ENCODE peak calls at places on chromosome X, in ten cellular contexts. O is lower leg skin, U is dorsolateral prefrontal cortex, D is mucosa of descending colon, I is fibroblast of the aortic adventitia, V is GM12878, W is bronchial epithelial cell, Z is keratinocyte, A is SK-N-SH, P is A549. B is an unnamed sample.

GRCh38 chrX:18220786-18221185 is at the start of gene BEND2:
- DNase-seq in O (no peak), U (no peak), D (no peak), I (no peak), V (no peak), W (no peak), Z (no peak), A (no peak), P (no peak), B (no peak)

GRCh38 chrX:11499076-11500044 is 166.4 kb downstream of the ARHGAP6 start:
- DNase-seq in O (no peak), U (no peak), D (no peak), I (peak), V (no peak), W (no peak), Z (no peak), A (no peak), P (no peak), B (peak)

GRCh38 chrX:97234471-97235097 is 350.9 kb downstream of the RPA4 start:
- DNase-seq in O (no peak), U (no peak), D (no peak), I (no peak), V (peak), W (no peak), Z (no peak), A (no peak), P (no peak), B (no peak)

GRCh38 chrX:123859828-123860505 is at the start of gene XIAP:
- DNase-seq in O (peak), U (peak), D (peak), I (peak), V (peak), W (peak), Z (peak), A (peak), P (peak), B (peak)

GRCh38 chrX:97846718-97847237 is 963.1 kb downstream of the RPA4 start:
- DNase-seq in O (no peak), U (no peak), D (peak), I (no peak), V (no peak), W (no peak), Z (no peak), A (peak), P (no peak), B (no peak)

GRCh38 chrX:32126997-32127396 is 1055.2 kb upstream of the FTHL17 start:
- DNase-seq in O (no peak), U (no peak), D (no peak), I (no peak), V (no peak), W (no peak), Z (no peak), A (no peak), P (no peak), B (no peak)

GRCh38 chrX:36957425-36958328 is 50.5 kb upstream of the FAM47C start:
- DNase-seq in O (no peak), U (no peak), D (peak), I (no peak), V (no peak), W (no peak), Z (no peak), A (peak), P (peak), B (no peak)

GRCh38 chrX:123184858-123185251 is 777 bp downstream of the GRIA3 start:
- DNase-seq in O (no peak), U (no peak), D (peak), I (peak), V (no peak), W (no peak), Z (no peak), A (peak), P (no peak), B (no peak)

GRCh38 chrX:101385795-101386541 is at the start of gene BTK:
- DNase-seq in O (no peak), U (no peak), D (no peak), I (no peak), V (peak), W (no peak), Z (no peak), A (no peak), P (no peak), B (no peak)

GRCh38 chrX:64977051-64977450 is 801 bp upstream of the ZC4H2 start:
- DNase-seq in O (no peak), U (no peak), D (no peak), I (no peak), V (no peak), W (peak), Z (no peak), A (no peak), P (no peak), B (no peak)

GRCh38 chrX:109635151-109635550 is 10.2 kb upstream of the KCNE5 start:
- DNase-seq in O (no peak), U (no peak), D (no peak), I (peak), V (no peak), W (peak), Z (no peak), A (peak), P (peak), B (peak)

GRCh38 chrX:136193771-136194170 is 46.4 kb downstream of the FHL1 start:
- DNase-seq in O (no peak), U (no peak), D (no peak), I (no peak), V (no peak), W (no peak), Z (no peak), A (no peak), P (no peak), B (no peak)

GRCh38 chrX:37755073-37755472 is 24.8 kb upstream of the CYBB start:
- DNase-seq in O (no peak), U (no peak), D (no peak), I (no peak), V (peak), W (no peak), Z (no peak), A (no peak), P (no peak), B (no peak)

GRCh38 chrX:33339219-33339618 is 127.9 kb upstream of the DMD start:
- DNase-seq in O (no peak), U (no peak), D (no peak), I (peak), V (no peak), W (peak), Z (no peak), A (no peak), P (no peak), B (peak)

GRCh38 chrX:104343408-104344129 is 88.8 kb upstream of the ESX1 start:
- DNase-seq in O (no peak), U (no peak), D (no peak), I (peak), V (peak), W (peak), Z (no peak), A (peak), P (peak), B (peak)

GRCh38 chrX:43940811-43941210 is 32.4 kb downstream of the NDP start:
- DNase-seq in O (no peak), U (no peak), D (no peak), I (peak), V (no peak), W (peak), Z (no peak), A (no peak), P (peak), B (peak)

GRCh38 chrX:47361538-47362511 is 8.6 kb upstream of the ZNF157 start:
- DNase-seq in O (peak), U (peak), D (peak), I (peak), V (peak), W (peak), Z (no peak), A (peak), P (peak), B (peak)
- TF ChIP-seq CTCF in O (no peak), U (no peak), D (no peak), I (no peak), V (peak), W (no peak), Z (no peak), A (peak), P (no peak), B (no peak)

DNA sequence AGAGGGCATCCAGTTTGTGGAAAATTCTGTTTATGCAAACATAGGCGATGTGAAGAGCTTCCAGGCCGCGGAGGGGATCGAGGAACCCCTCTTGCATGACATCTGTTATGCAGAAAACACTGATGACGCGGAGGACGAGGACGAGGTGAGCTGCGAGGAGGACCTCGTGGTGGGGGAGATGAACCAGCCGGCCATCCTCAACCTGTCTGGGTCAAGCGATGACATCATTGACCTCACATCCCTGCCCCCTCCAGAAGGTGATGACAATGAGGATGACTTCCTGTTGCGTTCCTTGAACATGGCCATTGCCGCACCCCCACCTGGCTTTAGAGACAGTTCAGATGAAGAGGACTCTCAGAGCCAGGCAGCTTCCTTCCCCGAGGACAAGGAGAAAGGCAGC is 74.6 kb upstream of the PRPS2 start:
- DNase-seq in O (no peak), U (no peak), D (no peak), I (no peak), V (no peak), W (no peak), Z (no peak), A (no peak), P (no peak), B (no peak)
- H3K4me3 ChIP-seq in O (no peak), U (no peak), D (no peak), I (no peak), V (no peak), W (no peak), Z (no peak), A (no peak), P (no peak), B (no peak)

DNA sequence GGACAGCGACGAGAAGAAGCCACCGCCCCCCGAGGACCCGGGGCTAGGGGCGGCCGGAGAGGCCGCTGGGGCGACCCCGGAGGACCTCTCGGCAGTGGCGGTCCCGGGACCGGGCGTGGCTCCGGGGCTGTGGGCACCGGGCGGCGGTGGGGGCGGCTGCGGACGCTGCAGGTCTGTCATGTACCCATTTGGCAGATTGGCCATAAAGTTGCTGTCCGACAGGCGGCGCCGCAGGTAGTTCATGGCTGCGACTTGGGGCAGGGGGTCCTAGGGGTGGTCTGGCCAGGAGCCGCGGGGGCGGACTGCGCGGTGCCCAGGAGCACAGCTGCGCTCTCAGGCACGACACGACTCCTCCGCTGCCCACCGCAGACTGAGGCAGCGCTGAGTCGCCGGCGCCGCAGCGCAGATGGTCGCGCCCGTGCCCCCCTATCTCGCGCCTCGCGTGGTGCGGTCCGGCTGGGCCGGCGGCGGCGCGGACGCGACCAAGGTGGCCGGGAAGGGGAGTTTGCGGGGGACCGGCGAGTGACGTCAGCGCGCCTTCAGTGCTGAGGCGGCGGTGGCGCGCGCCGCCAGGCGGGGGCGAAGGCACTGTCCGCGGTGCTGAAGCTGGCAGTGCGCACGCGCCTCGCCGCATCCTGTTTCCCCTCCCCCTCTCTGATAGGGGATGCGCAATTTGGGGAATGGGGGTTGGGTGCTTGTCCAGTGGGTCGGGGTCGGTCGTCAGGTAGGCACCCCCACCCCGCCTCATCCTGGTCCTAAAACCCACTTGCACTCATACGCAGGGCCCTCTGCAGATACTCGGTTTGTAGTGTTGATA is at the start of gene SYN1:
- DNase-seq in O (peak), U (peak), D (peak), I (peak), V (no peak), W (peak), Z (no peak), A (peak), P (peak), B (peak)
- TF ChIP-seq CTCF in O (no peak), U (peak), D (no peak), I (no peak), V (peak), W (peak), Z (no peak), A (peak), P (no peak), B (no peak)

GRCh38 chrX:46811101-46811500 is 25.7 kb upstream of the RP2 start:
- DNase-seq in O (no peak), U (no peak), D (no peak), I (peak), V (no peak), W (no peak), Z (no peak), A (no peak), P (no peak), B (peak)

GRCh38 chrX:46803140-46803539 is 33.7 kb upstream of the RP2 start:
- DNase-seq in O (peak), U (no peak), D (no peak), I (peak), V (no peak), W (no peak), Z (no peak), A (no peak), P (peak), B (no peak)

DNA sequence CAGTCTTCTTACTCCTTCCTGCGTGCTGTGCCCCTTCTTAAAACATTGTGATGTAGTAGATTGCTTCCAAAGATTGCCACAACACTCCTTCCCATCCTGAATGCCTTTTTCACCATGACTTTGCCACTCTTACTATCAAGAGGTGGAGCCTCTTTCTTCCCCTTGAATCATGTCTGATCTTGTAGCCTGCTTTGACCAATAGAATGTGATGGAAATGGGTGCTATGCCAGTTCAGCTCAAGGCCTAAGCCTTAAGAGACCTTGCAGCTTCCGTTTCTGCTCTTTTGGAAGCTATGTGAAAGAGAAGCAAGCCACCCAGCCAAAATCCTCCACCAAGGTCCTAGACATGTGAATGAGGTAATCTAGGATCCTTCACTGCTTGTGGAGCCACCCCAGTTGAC is 31.6 kb upstream of the RP2 start:
- DNase-seq in O (peak), U (no peak), D (no peak), I (peak), V (no peak), W (peak), Z (no peak), A (no peak), P (no peak), B (no peak)
- H3K4me3 ChIP-seq in O (no peak), U (no peak), D (no peak), I (no peak), V (no peak), W (no peak), Z (no peak), A (no peak), P (no peak), B (no peak)

GRCh38 chrX:79524642-79525041 is 157.5 kb upstream of the ITM2A start:
- DNase-seq in O (no peak), U (no peak), D (no peak), I (no peak), V (no peak), W (peak), Z (no peak), A (no peak), P (peak), B (peak)
- TF ChIP-seq CTCF in O (no peak), U (no peak), D (no peak), I (no peak), V (peak), W (peak), Z (peak), A (peak), P (no peak), B (peak)

GRCh38 chrX:120719622-120720021 is 89.8 kb upstream of the C1GALT1C1 start:
- DNase-seq in O (no peak), U (no peak), D (no peak), I (no peak), V (no peak), W (no peak), Z (no peak), A (no peak), P (no peak), B (no peak)
- H3K4me3 ChIP-seq in O (no peak), U (no peak), D (no peak), I (no peak), V (no peak), W (no peak), Z (no peak), A (no peak), P (no peak), B (no peak)

B was measured in cardiac fibroblast.